ENCODE peak calls at places on chromosomes 12 and 14, in four cellular contexts. U, D, O and Y are unnamed samples.

GRCh38 chr14:35818346-35819115 is 7.6 kb upstream of the BRMS1L start:
- DNase-seq in U (no peak), D (peak; percentile 57), O (peak; percentile 39), Y (peak; percentile 64)

GRCh38 chr12:47415054-47415453 is 290.8 kb downstream of the RPAP3 start:
- DNase-seq in U (no peak), D (no peak), O (no peak), Y (no peak)

GRCh38 chr12:53726342-53726741 is 910 bp downstream of the CALCOCO1 start:
- DNase-seq in U (no peak), D (no peak), O (peak; percentile 48), Y (no peak)

GRCh38 chr14:99563749-99564129 is 40.3 kb downstream of the CCDC85C start:
- DNase-seq in U (no peak), D (no peak), O (no peak), Y (no peak)

GRCh38 chr14:98580131-98580678 is 691.8 kb downstream of the BCL11B start:
- DNase-seq in U (no peak), D (no peak), O (no peak), Y (no peak)

GRCh38 chr12:94304012-94304411 is 155.6 kb downstream of the PLXNC1 start:
- DNase-seq in U (no peak), D (no peak), O (no peak), Y (no peak)

GRCh38 chr12:25884024-25884919 is 74.2 kb upstream of the RASSF8 start:
- DNase-seq in U (peak; percentile 17), D (no peak), O (no peak), Y (no peak)

GRCh38 chr12:5166976-5167375 is 123.3 kb downstream of the KCNA5 start:
- DNase-seq in U (no peak), D (no peak), O (no peak), Y (peak; percentile 4)

GRCh38 chr12:43407816-43408645 is 144.0 kb downstream of the ADAMTS20 start:
- DNase-seq in U (no peak), D (no peak), O (no peak), Y (no peak)

GRCh38 chr12:10167588-10167987 is 4.3 kb downstream of the OLR1 start:
- DNase-seq in U (no peak), D (no peak), O (no peak), Y (no peak)

GRCh38 chr12:45014396-45014795 is 36.5 kb downstream of the DBX2 start:
- DNase-seq in U (no peak), D (no peak), O (no peak), Y (no peak)

GRCh38 chr12:116916714-116917114 is 6.0 kb downstream of the FBXW8 start:
- DNase-seq in U (no peak), D (peak; percentile 78), O (peak; percentile 76), Y (peak; percentile 16)

GRCh38 chr12:19892186-19892585 is 452.9 kb downstream of the AEBP2 start:
- DNase-seq in U (no peak), D (no peak), O (no peak), Y (peak; percentile 72)

GRCh38 chr14:90660865-90661570 is 155.2 kb downstream of the TTC7B start:
- DNase-seq in U (no peak), D (no peak), O (no peak), Y (no peak)

GRCh38 chr12:82650627-82651337 is 35.9 kb upstream of the TMTC2 start:
- DNase-seq in U (no peak), D (peak; percentile 40), O (no peak), Y (peak; percentile 69)

GRCh38 chr14:32588448-32589320 is 259.6 kb downstream of the AKAP6 start:
- DNase-seq in U (peak; percentile 20), D (no peak), O (peak; percentile 10), Y (peak; percentile 36)

GRCh38 chr12:125403145-125403789 is 338.0 kb downstream of the AACS start:
- DNase-seq in U (peak; percentile 71), D (no peak), O (peak; percentile 30), Y (peak; percentile 24)

GRCh38 chr14:28321475-28322244 is 444.9 kb upstream of the FOXG1 start:
- DNase-seq in U (no peak), D (peak; percentile 2), O (no peak), Y (no peak)

GRCh38 chr12:9331218-9331626 is 123.0 kb upstream of the PZP start:
- DNase-seq in U (peak; percentile 83), D (peak; percentile 35), O (peak; percentile 37), Y (peak; percentile 53)

GRCh38 chr12:131901431-131902331 is 7.3 kb downstream of the ULK1 start:
- DNase-seq in U (no peak), D (no peak), O (no peak), Y (no peak)

GRCh38 chr12:18696971-18697602 is 40.7 kb downstream of the PLCZ1 start:
- DNase-seq in U (no peak), D (no peak), O (peak; percentile 45), Y (no peak)

GRCh38 chr12:120686151-120686689 is 729 bp upstream of the MLEC start:
- DNase-seq in U (peak; percentile 97), D (peak; percentile 92), O (peak; percentile 96), Y (peak; percentile 97)

GRCh38 chr14:71361335-71361734 is 454.1 kb downstream of the PCNX1 start:
- DNase-seq in U (no peak), D (no peak), O (peak; percentile 60), Y (no peak)

GRCh38 chr12:89468648-89469326 is 55.8 kb downstream of the GALNT4 start:
- DNase-seq in U (no peak), D (no peak), O (no peak), Y (no peak)
- TF ChIP-seq JUN in U (no peak), D (no peak), O (no peak), Y (no peak)

DNA sequence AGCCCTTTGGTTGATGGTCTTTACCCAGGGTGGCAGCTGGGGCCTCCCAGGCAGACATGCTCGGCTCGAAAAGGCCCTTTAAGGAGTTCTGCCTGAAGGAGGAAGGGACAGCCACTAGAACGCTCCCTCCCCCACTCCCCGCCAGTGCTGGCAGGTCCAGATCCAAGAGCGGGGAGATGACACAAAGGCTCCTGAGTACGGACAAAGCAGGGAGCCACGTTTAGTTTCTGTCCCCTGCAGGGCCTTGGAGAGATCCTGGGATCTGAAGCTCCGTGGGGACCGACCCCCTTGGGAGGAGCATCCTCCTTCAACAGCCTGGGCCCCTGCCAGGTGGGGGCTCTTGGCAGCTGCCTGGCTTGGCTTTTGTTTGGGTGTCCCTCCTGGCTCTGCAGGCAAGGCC is 89.7 kb downstream of the ESRRB start:
- DNase-seq in U (no peak), D (no peak), O (no peak), Y (no peak)
- TF ChIP-seq JUN in U (no peak), D (no peak), O (no peak), Y (no peak)

GRCh38 chr14:56648508-56649301 is 69.1 kb downstream of the TMEM260 start:
- DNase-seq in U (no peak), D (no peak), O (no peak), Y (no peak)
- TF ChIP-seq JUN in U (no peak), D (no peak), O (no peak), Y (no peak)

DNA sequence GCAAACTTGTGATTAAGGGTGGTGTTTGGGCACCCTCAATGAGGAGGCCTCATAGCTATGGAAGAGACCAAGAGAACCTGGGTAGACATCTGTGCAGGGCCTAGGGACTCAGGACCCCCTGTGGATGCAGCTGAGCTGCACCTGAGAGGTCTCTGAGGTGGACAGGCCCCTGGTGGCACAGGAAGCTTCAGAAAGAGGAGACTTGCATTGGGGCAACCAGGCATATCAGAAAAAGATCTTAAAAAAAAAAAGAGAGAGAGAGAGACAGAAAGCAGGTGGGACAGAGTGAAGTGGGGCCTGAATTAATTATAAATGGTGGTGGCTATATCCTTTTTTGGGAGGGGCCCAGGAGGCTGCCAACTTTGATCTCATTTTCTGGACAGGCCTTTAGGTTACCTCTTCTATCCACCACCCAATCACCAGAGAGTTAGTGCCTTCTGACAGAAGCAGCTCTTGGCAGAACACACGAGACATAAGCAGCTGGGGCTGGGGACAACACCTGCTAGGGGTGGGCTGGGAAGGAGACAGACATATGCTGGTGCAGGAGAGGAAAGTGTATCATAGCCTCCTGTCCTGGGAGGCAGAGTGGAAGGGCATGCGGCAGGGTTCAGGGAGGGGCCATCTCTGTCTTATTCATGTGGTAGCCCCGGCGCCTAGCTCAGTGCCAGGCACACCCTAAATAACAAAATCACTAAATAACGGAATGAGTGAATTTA is 46.6 kb upstream of the ATP23 start:
- DNase-seq in U (no peak), D (no peak), O (no peak), Y (no peak)
- TF ChIP-seq JUN in U (no peak), D (no peak), O (no peak), Y (no peak)

DNA sequence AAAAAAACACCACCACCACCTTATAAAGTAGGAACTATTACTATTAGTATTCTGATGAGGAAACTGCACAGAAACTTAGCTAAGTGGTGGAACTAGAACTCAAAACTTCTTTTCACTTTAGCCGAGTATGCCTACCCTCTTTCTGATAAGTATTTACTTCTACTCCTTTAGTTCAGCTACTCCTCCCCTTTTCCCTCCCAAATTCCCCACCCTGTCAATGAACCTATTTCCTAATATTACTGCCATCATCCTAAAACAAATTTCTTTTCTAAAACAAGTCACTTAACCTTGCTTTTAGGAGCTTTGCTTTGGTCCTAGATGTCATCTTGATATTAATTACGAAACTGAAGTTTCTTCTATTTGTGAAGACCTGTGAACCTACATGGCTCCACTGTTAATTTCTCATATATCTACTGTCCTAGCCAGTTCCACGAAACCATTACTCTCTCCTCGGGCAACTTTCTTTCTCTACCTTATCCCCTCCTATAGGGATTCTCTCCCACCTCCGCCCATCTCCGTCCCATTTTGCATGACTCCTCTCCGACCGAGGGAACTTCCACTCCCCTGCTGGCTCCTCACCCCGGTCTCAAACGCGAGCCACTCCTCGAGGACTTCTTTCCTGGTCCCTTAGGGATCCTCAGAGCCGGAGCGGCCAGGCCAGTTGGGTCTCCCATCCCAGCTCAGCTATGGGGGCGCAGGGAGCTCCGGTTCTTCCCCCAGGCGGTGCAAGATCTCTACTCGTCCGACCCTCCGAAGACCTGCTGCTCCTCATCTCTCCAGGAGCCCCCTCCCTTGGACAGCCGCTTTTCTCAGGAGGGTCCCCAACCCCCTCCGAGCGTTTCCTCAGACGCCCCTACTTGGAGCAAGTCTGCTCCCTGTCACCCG is 1.1 kb downstream of the NUMB start:
- DNase-seq in U (peak; percentile 45), D (no peak), O (no peak), Y (peak; percentile 43)
- TF ChIP-seq JUN in U (no peak), D (no peak), O (no peak), Y (no peak)

DNA sequence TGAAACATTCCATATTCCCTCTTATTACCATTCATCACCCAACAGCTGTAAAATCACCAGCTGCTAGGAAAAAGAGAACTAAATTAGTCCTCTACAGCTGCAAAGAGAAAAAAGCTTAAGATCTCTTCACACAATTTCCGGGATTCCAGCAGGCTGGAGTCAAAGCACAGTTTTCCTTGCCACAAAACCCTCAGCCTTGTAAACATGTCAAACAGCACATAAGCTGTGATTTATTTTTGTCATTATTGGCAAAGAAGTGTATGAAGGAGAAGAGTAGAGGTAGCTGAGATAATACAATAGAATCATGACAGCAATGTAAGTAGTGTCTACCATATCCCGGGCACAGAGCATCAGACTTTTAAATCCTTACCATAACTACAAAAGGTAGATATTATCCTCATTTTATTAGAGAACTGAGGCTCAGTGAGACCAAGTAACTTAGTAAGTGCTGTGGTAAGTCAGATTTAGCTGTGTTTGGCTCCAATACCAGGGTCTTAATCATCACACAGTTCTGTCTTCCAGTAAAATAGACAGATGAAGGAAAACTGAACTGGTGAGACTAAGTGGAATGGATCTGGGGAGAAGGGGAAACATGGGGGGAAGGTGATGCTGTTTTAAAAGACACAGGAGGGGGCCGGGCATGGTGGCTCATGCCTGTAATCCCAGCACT is 57.3 kb downstream of the NTN4 start:
- DNase-seq in U (no peak), D (no peak), O (no peak), Y (peak; percentile 42)
- TF ChIP-seq JUN in U (no peak), D (no peak), O (no peak), Y (no peak)

DNA sequence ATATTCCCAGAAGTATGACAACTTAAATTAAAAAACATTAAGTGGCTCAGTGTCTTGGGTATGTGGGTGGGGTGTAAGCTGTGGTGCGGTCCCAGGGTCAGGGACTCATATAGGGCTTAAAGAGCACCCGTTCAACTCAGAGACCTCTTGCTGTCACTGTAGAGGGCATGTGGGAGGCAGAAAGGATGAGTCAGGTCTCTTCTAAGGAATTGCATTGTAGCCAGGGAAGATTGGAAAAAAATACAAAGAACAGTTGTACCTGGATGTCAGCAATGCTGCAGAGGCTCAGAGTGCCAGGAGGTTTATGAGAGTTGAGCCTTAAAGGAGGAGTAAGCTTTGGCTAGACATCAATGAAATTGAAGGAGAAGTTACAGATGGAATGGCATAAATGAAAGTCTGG is 104.1 kb downstream of the MYRFL start:
- DNase-seq in U (no peak), D (no peak), O (no peak), Y (no peak)
- TF ChIP-seq JUN in U (no peak), D (no peak), O (no peak), Y (no peak)